ENCODE peak calls at places on chromosomes 1 and 21, in seven cellular contexts. R is NCI-H2029; S is neural crest cell; N is CD8-positive, alpha-beta T cell; Y is GM04504; C is activated CD4-positive, alpha-beta T cell treated with anti-CD3 and anti-CD28 coated beads for 1 hour; B is effector CD4-positive, alpha-beta T cell. U is an unnamed sample.

GRCh38 chr1:85048296-85049064 is at the start of gene MCOLN3:
- DNase-seq in R (peak; percentile 54), S (peak; percentile 9), N (no peak), Y (no peak), C (peak; percentile 20), B (no peak), U (no peak)

GRCh38 chr1:232012773-232013386 is 386.3 kb downstream of the DISC1 start:
- DNase-seq in R (peak; percentile 90), S (no peak), N (no peak), Y (peak; percentile 80), C (no peak), B (no peak), U (peak; percentile 97)

GRCh38 chr1:15402809-15403450 is 6.8 kb upstream of the EFHD2 start:
- DNase-seq in R (no peak), S (no peak), N (no peak), Y (no peak), C (no peak), B (no peak), U (no peak)

GRCh38 chr1:212211371-212211770 is 73.8 kb upstream of the PPP2R5A start:
- DNase-seq in R (no peak), S (no peak), N (no peak), Y (no peak), C (no peak), B (no peak), U (no peak)

GRCh38 chr1:151058682-151059341 is 610 bp downstream of the CDC42SE1 start:
- DNase-seq in R (peak; percentile 42), S (no peak), N (no peak), Y (no peak), C (no peak), B (no peak), U (peak; percentile 30)

GRCh38 chr1:6686294-6686693 is 15.3 kb downstream of the DNAJC11 start:
- DNase-seq in R (no peak), S (no peak), N (no peak), Y (no peak), C (no peak), B (no peak), U (no peak)

GRCh38 chr1:8009043-8010002 is 16.8 kb downstream of the ERRFI1 start:
- DNase-seq in R (no peak), S (no peak), N (no peak), Y (no peak), C (no peak), B (no peak), U (no peak)

GRCh38 chr1:113021430-113022085 is 51.4 kb upstream of the LRIG2 start:
- DNase-seq in R (no peak), S (no peak), N (no peak), Y (peak; percentile 32), C (no peak), B (no peak), U (no peak)

GRCh38 chr1:22252902-22253790 is 110.2 kb upstream of the WNT4 start:
- DNase-seq in R (no peak), S (no peak), N (no peak), Y (peak; percentile 6), C (no peak), B (no peak), U (no peak)

GRCh38 chr21:45406801-45407628 is 2.0 kb downstream of the COL18A1 start:
- DNase-seq in R (no peak), S (no peak), N (no peak), Y (no peak), C (no peak), B (no peak), U (peak; percentile 21)

GRCh38 chr21:45618287-45618686 is 25.2 kb upstream of the PCBP3 start:
- DNase-seq in R (no peak), S (no peak), N (no peak), Y (peak; percentile 56), C (no peak), B (no peak), U (no peak)

GRCh38 chr1:16607433-16607851 is 5.9 kb downstream of the NBPF1 start:
- DNase-seq in R (no peak), S (peak; percentile 3), N (no peak), Y (no peak), C (no peak), B (no peak), U (no peak)

GRCh38 chr1:30804822-30805221 is 47.2 kb upstream of the LAPTM5 start:
- DNase-seq in R (no peak), S (no peak), N (no peak), Y (no peak), C (no peak), B (no peak), U (no peak)

GRCh38 chr21:44304846-44305245 is 5.0 kb downstream of the PFKL start:
- DNase-seq in R (no peak), S (peak; percentile 58), N (peak; percentile 25), Y (no peak), C (no peak), B (peak; percentile 20), U (peak; percentile 53)

GRCh38 chr1:241990040-241990439 is 8.9 kb downstream of the MAP1LC3C start:
- DNase-seq in R (peak; percentile 54), S (no peak), N (no peak), Y (peak; percentile 95), C (no peak), B (no peak), U (no peak)

GRCh38 chr1:181318858-181319235 is 164.5 kb upstream of the CACNA1E start:
- DNase-seq in R (no peak), S (no peak), N (no peak), Y (no peak), C (no peak), B (no peak), U (no peak)

GRCh38 chr1:230917284-230918135 is 49.2 kb upstream of the C1orf198 start:
- DNase-seq in R (peak; percentile 68), S (peak; percentile 73), N (peak; percentile 61), Y (peak; percentile 40), C (peak; percentile 58), B (peak; percentile 72), U (peak; percentile 72)

GRCh38 chr1:79825551-79825950 is 819.0 kb upstream of the ADGRL4 start:
- DNase-seq in R (no peak), S (no peak), N (no peak), Y (no peak), C (no peak), B (no peak), U (no peak)

GRCh38 chr1:201828451-201828819 is 522 bp upstream of the IPO9 start:
- DNase-seq in R (no peak), S (no peak), N (no peak), Y (no peak), C (no peak), B (no peak), U (no peak)

GRCh38 chr1:235831148-235831547 is 35.6 kb downstream of the LYST start:
- DNase-seq in R (no peak), S (no peak), N (no peak), Y (peak; percentile 34), C (no peak), B (no peak), U (no peak)

GRCh38 chr1:203771901-203772301 is 6.9 kb downstream of the LAX1 start:
- DNase-seq in R (no peak), S (no peak), N (no peak), Y (no peak), C (no peak), B (no peak), U (no peak)

GRCh38 chr21:41640756-41641509 is 125.9 kb downstream of the RIPK4 start:
- DNase-seq in R (no peak), S (no peak), N (no peak), Y (no peak), C (no peak), B (no peak), U (no peak)

GRCh38 chr1:182971219-182971618 is 18.3 kb upstream of the SHCBP1L start:
- DNase-seq in R (no peak), S (no peak), N (no peak), Y (no peak), C (no peak), B (no peak), U (no peak)

GRCh38 chr1:54949971-54950360 is 30.5 kb upstream of the TMEM61 start:
- DNase-seq in R (no peak), S (no peak), N (no peak), Y (no peak), C (no peak), B (no peak), U (peak; percentile 74)

GRCh38 chr1:234970731-234971476 is 157.7 kb downstream of the TOMM20 start:
- DNase-seq in R (peak; percentile 56), S (no peak), N (no peak), Y (peak; percentile 85), C (no peak), B (no peak), U (peak; percentile 55)